ENCODE peak calls at places on chromosomes 11 and 22, in ten cellular contexts. G is IMR-90, P is Peyer's patch, U is esophagus squamous epithelium, V is ovary, M is sigmoid colon, A is body of pancreas, W is endothelial cell of umbilical vein, N is H1, B is tibial nerve. Q is an unnamed sample.

GRCh38 chr11:79237676-79238075 is 203.2 kb downstream of the TENM4 start:
- DNase-seq in G (peak), P (no peak), U (no peak), V (no peak), M (no peak), A (no peak), W (peak), N (no peak), B (no peak), Q (peak)

GRCh38 chr11:111665779-111666178 is 63.5 kb downstream of the SIK2 start:
- DNase-seq in G (peak), P (no peak), U (no peak), V (no peak), M (no peak), A (no peak), W (peak), N (no peak), B (no peak), Q (no peak)

GRCh38 chr22:27888310-27888709 is 30.7 kb downstream of the PITPNB start:
- DNase-seq in G (no peak), P (no peak), U (no peak), V (no peak), M (no peak), A (no peak), W (no peak), N (no peak), B (no peak), Q (no peak)

GRCh38 chr11:69492201-69492991 is 10.9 kb downstream of the LINC01488 start:
- DNase-seq in G (peak), P (no peak), U (no peak), V (no peak), M (no peak), A (no peak), W (no peak), N (no peak), B (no peak), Q (no peak)

GRCh38 chr11:111426615-111427014 is 47.5 kb upstream of the POU2AF1 start:
- DNase-seq in G (no peak), P (no peak), U (no peak), V (no peak), M (no peak), A (no peak), W (no peak), N (no peak), B (no peak), Q (no peak)

GRCh38 chr11:76576166-76576565 is 94.4 kb downstream of the LRRC32 start:
- DNase-seq in G (no peak), P (no peak), U (no peak), V (no peak), M (no peak), A (no peak), W (no peak), N (no peak), B (no peak), Q (no peak)

GRCh38 chr11:130865091-130865771 is 51.0 kb downstream of the SNX19 start:
- DNase-seq in G (no peak), P (no peak), U (no peak), V (no peak), M (no peak), A (no peak), W (no peak), N (peak), B (no peak), Q (no peak)

GRCh38 chr11:19646921-19647320 is 65.7 kb upstream of the NAV2 start:
- DNase-seq in G (peak), P (peak), U (no peak), V (no peak), M (no peak), A (peak), W (no peak), N (no peak), B (no peak), Q (no peak)

GRCh38 chr22:50507421-50507990 is at the start of gene LMF2:
- DNase-seq in G (no peak), P (peak), U (no peak), V (peak), M (peak), A (peak), W (peak), N (peak), B (peak), Q (peak)

GRCh38 chr11:57567512-57568329 is at the start of gene UBE2L6:
- DNase-seq in G (no peak), P (peak), U (peak), V (peak), M (peak), A (peak), W (no peak), N (peak), B (peak), Q (peak)
- TF ChIP-seq CTCF in G (peak), P (no peak), U (peak), V (no peak), M (peak), A (no peak), W (peak), N (peak), B (peak), Q (no peak)

DNA sequence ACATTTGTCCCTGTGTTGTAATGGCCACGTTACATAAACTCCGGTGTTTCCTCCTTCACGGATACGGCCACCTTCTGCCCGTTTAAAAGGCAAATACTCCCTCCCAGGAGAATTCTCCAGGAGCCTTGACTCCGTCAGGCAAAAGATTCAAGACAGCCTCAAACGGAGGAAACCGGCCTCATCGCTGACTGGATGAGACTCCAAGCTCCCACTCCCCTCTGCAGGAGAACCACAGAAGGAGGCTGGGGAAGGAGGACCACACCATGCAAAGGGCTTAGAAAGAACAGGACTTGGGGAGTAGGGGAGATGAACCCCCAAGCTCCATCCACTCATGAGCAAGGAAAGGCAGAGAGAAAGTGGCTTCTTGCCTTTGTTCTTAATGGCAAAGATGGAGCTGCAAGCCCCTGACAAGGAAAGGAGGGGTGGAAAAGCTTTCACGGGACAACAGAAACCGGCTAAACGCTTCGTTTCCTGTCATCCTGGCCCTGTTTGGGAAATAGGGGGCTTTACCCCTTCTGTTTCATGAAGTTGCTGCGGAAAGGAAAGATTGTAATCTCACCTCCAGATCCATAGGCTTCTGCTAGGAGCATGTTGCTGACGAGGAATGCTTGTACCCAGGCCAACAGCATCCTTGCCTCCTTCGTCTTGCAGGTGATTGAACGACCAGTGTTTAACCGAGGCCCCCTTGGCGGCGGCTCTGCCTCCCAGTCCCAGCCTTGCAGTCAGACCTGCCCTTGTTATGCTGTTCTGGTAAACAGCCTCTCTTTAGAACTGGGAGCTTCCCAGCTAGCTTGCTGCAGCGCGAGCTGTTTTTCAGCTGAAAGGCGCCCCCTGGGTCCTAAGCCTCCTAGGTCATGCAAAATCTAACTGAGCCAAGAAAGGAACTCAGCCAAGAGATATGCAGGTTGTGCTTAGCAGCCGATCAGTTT is at the start of gene PIK3IP1:
- DNase-seq in G (peak), P (peak), U (peak), V (peak), M (peak), A (peak), W (peak), N (peak), B (peak), Q (peak)
- TF ChIP-seq POLR2A in G (peak), P (peak), U (no peak), V (peak), M (peak), A (peak), W (peak), N (no peak), B (peak), Q (peak)

GRCh38 chr11:32334822-32335221 is 100.5 kb downstream of the WT1 start:
- DNase-seq in G (no peak), P (no peak), U (no peak), V (no peak), M (no peak), A (peak), W (no peak), N (peak), B (no peak), Q (no peak)
- TF ChIP-seq CTCF in G (peak), P (no peak), U (no peak), V (no peak), M (no peak), A (peak), W (no peak), N (peak), B (no peak), Q (peak)

GRCh38 chr11:118820412-118821357 is 29.7 kb upstream of the DDX6 start:
- DNase-seq in G (no peak), P (peak), U (no peak), V (no peak), M (peak), A (peak), W (no peak), N (peak), B (peak), Q (peak)
- TF ChIP-seq POLR2A in G (no peak), P (no peak), U (no peak), V (no peak), M (no peak), A (no peak), W (no peak), N (no peak), B (no peak), Q (no peak)

GRCh38 chr11:102831709-102832492 is 11.5 kb downstream of the MMP3 start:
- DNase-seq in G (no peak), P (peak), U (no peak), V (no peak), M (no peak), A (no peak), W (no peak), N (no peak), B (no peak), Q (no peak)
- TF ChIP-seq CTCF in G (no peak), P (no peak), U (no peak), V (no peak), M (peak), A (no peak), W (no peak), N (no peak), B (no peak), Q (no peak)